ENCODE peak calls at places on chromosomes 6 and 20, in four cellular contexts. One of them, this sample, is unnamed.

GRCh38 chr20:45857836-45858250 is 429 bp downstream of the ZSWIM3 start:
- DNase-seq in midbrain: no peak
- DNase-seq in fibroblast of lung: no peak
- DNase-seq in germinal center: peak; percentile 66
- DNase-seq in this sample: no peak

GRCh38 chr6:37244430-37245310 is 12.9 kb upstream of the TBC1D22B start:
- DNase-seq in midbrain: peak; percentile 18
- DNase-seq in fibroblast of lung: peak; percentile 100
- DNase-seq in germinal center: no peak
- DNase-seq in this sample: peak; percentile 100

GRCh38 chr20:38108438-38109024 is 56.5 kb downstream of the TGM2 start:
- DNase-seq in midbrain: no peak
- DNase-seq in fibroblast of lung: peak; percentile 83
- DNase-seq in germinal center: no peak
- DNase-seq in this sample: peak; percentile 35

GRCh38 chr20:50344232-50345071 is 153.8 kb downstream of the CEBPB start:
- DNase-seq in midbrain: no peak
- DNase-seq in fibroblast of lung: no peak
- DNase-seq in germinal center: no peak
- DNase-seq in this sample: no peak

GRCh38 chr20:49888341-49889244 is 26.7 kb downstream of the SPATA2 start:
- DNase-seq in midbrain: peak; percentile 90
- DNase-seq in fibroblast of lung: peak; percentile 66
- DNase-seq in germinal center: peak; percentile 86
- DNase-seq in this sample: peak; percentile 37

GRCh38 chr20:5835234-5835845 is 85.1 kb downstream of the SHLD1 start:
- DNase-seq in midbrain: no peak
- DNase-seq in fibroblast of lung: peak; percentile 72
- DNase-seq in germinal center: no peak
- DNase-seq in this sample: peak; percentile 78

GRCh38 chr6:32752580-32752979 is 10.8 kb downstream of the HLA-DQB2 start:
- DNase-seq in midbrain: no peak
- DNase-seq in fibroblast of lung: no peak
- DNase-seq in germinal center: no peak
- DNase-seq in this sample: no peak

GRCh38 chr6:15926256-15926655 is 202.6 kb upstream of the MYLIP start:
- DNase-seq in midbrain: no peak
- DNase-seq in fibroblast of lung: no peak
- DNase-seq in germinal center: no peak
- DNase-seq in this sample: no peak

GRCh38 chr6:25637946-25638345 is 14.1 kb upstream of the SCGN start:
- DNase-seq in midbrain: no peak
- DNase-seq in fibroblast of lung: no peak
- DNase-seq in germinal center: no peak
- DNase-seq in this sample: no peak

GRCh38 chr6:135962731-135963130 is 111.2 kb downstream of the PDE7B start:
- DNase-seq in midbrain: no peak
- DNase-seq in fibroblast of lung: peak; percentile 74
- DNase-seq in germinal center: no peak
- DNase-seq in this sample: no peak

GRCh38 chr20:61531553-61532345 is 279.7 kb downstream of the CDH4 start:
- DNase-seq in midbrain: no peak
- DNase-seq in fibroblast of lung: peak; percentile 46
- DNase-seq in germinal center: no peak
- DNase-seq in this sample: peak; percentile 84

GRCh38 chr6:147067184-147067583 is 137.0 kb upstream of the STXBP5 start:
- DNase-seq in midbrain: no peak
- DNase-seq in fibroblast of lung: no peak
- DNase-seq in germinal center: no peak
- DNase-seq in this sample: no peak

GRCh38 chr6:49514571-49515484 is 15.1 kb downstream of the GLYATL3 start:
- DNase-seq in midbrain: no peak
- DNase-seq in fibroblast of lung: no peak
- DNase-seq in germinal center: no peak
- DNase-seq in this sample: no peak

GRCh38 chr6:75203721-75204120 is 2.1 kb downstream of the COL12A1 start:
- DNase-seq in midbrain: no peak
- DNase-seq in fibroblast of lung: peak; percentile 63
- DNase-seq in germinal center: no peak
- DNase-seq in this sample: peak; percentile 49

GRCh38 chr20:10637062-10637559 is 36.7 kb downstream of the JAG1 start:
- DNase-seq in midbrain: no peak
- DNase-seq in fibroblast of lung: peak; percentile 67
- DNase-seq in germinal center: no peak
- DNase-seq in this sample: no peak

GRCh38 chr6:122620902-122621301 is 10.7 kb downstream of the PKIB start:
- DNase-seq in midbrain: no peak
- DNase-seq in fibroblast of lung: peak; percentile 62
- DNase-seq in germinal center: no peak
- DNase-seq in this sample: peak; percentile 76

GRCh38 chr20:35269055-35269781 is 8.7 kb downstream of the MMP24OS start:
- DNase-seq in midbrain: peak; percentile 40
- DNase-seq in fibroblast of lung: peak; percentile 48
- DNase-seq in germinal center: peak; percentile 51
- DNase-seq in this sample: peak; percentile 43

GRCh38 chr6:111808493-111808892 is 64.8 kb downstream of the FYN start:
- DNase-seq in midbrain: no peak
- DNase-seq in fibroblast of lung: no peak
- DNase-seq in germinal center: no peak
- DNase-seq in this sample: no peak

GRCh38 chr6:103783344-103783743 is 1076.4 kb downstream of the HACE1 start:
- DNase-seq in midbrain: no peak
- DNase-seq in fibroblast of lung: no peak
- DNase-seq in germinal center: no peak
- DNase-seq in this sample: no peak

GRCh38 chr6:12363651-12364381 is 73.7 kb downstream of the EDN1 start:
- DNase-seq in midbrain: peak; percentile 10
- DNase-seq in fibroblast of lung: no peak
- DNase-seq in germinal center: peak; percentile 41
- DNase-seq in this sample: no peak

GRCh38 chr6:105035299-105035698 is 78.4 kb downstream of the LIN28B start:
- DNase-seq in midbrain: no peak
- DNase-seq in fibroblast of lung: no peak
- DNase-seq in germinal center: no peak
- DNase-seq in this sample: no peak

GRCh38 chr6:81785340-81785739 is 32.9 kb upstream of the TENT5A start:
- DNase-seq in midbrain: no peak
- DNase-seq in fibroblast of lung: no peak
- DNase-seq in germinal center: no peak
- DNase-seq in this sample: no peak

GRCh38 chr20:63854069-63854765 is 7.1 kb upstream of the ABHD16B start:
- DNase-seq in midbrain: no peak
- DNase-seq in fibroblast of lung: no peak
- DNase-seq in germinal center: no peak
- DNase-seq in this sample: no peak

GRCh38 chr6:152136449-152136825 is 329.0 kb downstream of the ESR1 start:
- DNase-seq in midbrain: no peak
- DNase-seq in fibroblast of lung: no peak
- DNase-seq in germinal center: no peak
- DNase-seq in this sample: no peak

GRCh38 chr6:169795196-169795595 is 43.8 kb downstream of the ERMARD start:
- DNase-seq in midbrain: no peak
- DNase-seq in fibroblast of lung: no peak
- DNase-seq in germinal center: no peak
- DNase-seq in this sample: no peak

This sample was measured in HCEC 1CT.